ENCODE peak calls at places on chromosomes 5 and 9, in seven cellular contexts. L is Calu3; Q is AG04450; S is colonic mucosa; J is sciatic nerve; H is activated CD4-positive, alpha-beta T cell treated with anti-CD3 and anti-CD28 coated beads, Interleukin-2, amount 50 U/mL, for 4 hours; M is H9. D is an unnamed sample.

GRCh38 chr9:16954032-16954431 is 83.6 kb upstream of the BNC2 start:
- DNase-seq in L (no peak), Q (no peak), S (no peak), J (no peak), H (no peak), M (no peak), D (no peak)

GRCh38 chr5:141494761-141495455 is 6.0 kb downstream of the PCDHGC5 start:
- DNase-seq in L (no peak), Q (no peak), S (no peak), J (no peak), H (no peak), M (peak), D (no peak)

GRCh38 chr9:21995652-21996275 is 1.2 kb downstream of the CDKN2B-AS1 start:
- DNase-seq in L (peak), Q (no peak), S (peak), J (peak), H (no peak), M (no peak), D (peak)

GRCh38 chr5:142307491-142307890 is 17.3 kb downstream of the SPRY4 start:
- DNase-seq in L (no peak), Q (no peak), S (no peak), J (no peak), H (no peak), M (no peak), D (no peak)

GRCh38 chr5:1292139-1292538 is 2.7 kb downstream of the TERT start:
- DNase-seq in L (no peak), Q (no peak), S (peak), J (no peak), H (no peak), M (peak), D (no peak)

GRCh38 chr5:76363385-76364261 is 39.5 kb upstream of the IQGAP2 start:
- DNase-seq in L (peak), Q (no peak), S (peak), J (no peak), H (no peak), M (no peak), D (no peak)

GRCh38 chr9:115035872-115036612 is 81.9 kb downstream of the TNC start:
- DNase-seq in L (no peak), Q (peak), S (no peak), J (no peak), H (no peak), M (no peak), D (peak)

GRCh38 chr5:67015577-67016290 is 180.9 kb downstream of the CD180 start:
- DNase-seq in L (no peak), Q (peak), S (no peak), J (no peak), H (no peak), M (no peak), D (no peak)

GRCh38 chr9:133056533-133056932 is 5.2 kb upstream of the CEL start:
- DNase-seq in L (no peak), Q (no peak), S (no peak), J (no peak), H (no peak), M (no peak), D (no peak)

GRCh38 chr9:129402341-129402739 is 218.6 kb downstream of the C9orf50 start:
- DNase-seq in L (no peak), Q (no peak), S (no peak), J (no peak), H (no peak), M (peak), D (no peak)

GRCh38 chr5:93151896-93152295 is 429.1 kb downstream of the NR2F1-AS1 start:
- DNase-seq in L (no peak), Q (no peak), S (no peak), J (no peak), H (no peak), M (no peak), D (no peak)

GRCh38 chr9:35829764-35830096 is 702 bp downstream of the TMEM8B start:
- DNase-seq in L (no peak), Q (no peak), S (no peak), J (no peak), H (no peak), M (no peak), D (no peak)

GRCh38 chr5:143629871-143630658 is 181.9 kb upstream of the HMHB1 start:
- DNase-seq in L (peak), Q (no peak), S (no peak), J (no peak), H (no peak), M (no peak), D (no peak)

GRCh38 chr5:28027851-28028250 is 989.5 kb upstream of the CDH9 start:
- DNase-seq in L (no peak), Q (no peak), S (no peak), J (no peak), H (no peak), M (no peak), D (no peak)

GRCh38 chr9:71729816-71730526 is 38.3 kb downstream of the CEMIP2 start:
- DNase-seq in L (no peak), Q (no peak), S (no peak), J (no peak), H (no peak), M (no peak), D (no peak)

GRCh38 chr5:67215592-67216471 is 19.2 kb upstream of the CD180 start:
- DNase-seq in L (peak), Q (no peak), S (peak), J (peak), H (peak), M (no peak), D (peak)

GRCh38 chr5:45105491-45105994 is 296.8 kb downstream of the MRPS30 start:
- DNase-seq in L (no peak), Q (no peak), S (no peak), J (no peak), H (no peak), M (no peak), D (no peak)